ENCODE peak calls at places on chromosomes 13 and 19, in nine cellular contexts. H is hepatocyte, N is GM23338, E is PC-3, B is GM23248, A is neural progenitor cell, W is OCI-LY7, X is MM.1S, C is SK-N-SH. O is an unnamed sample.

GRCh38 chr19:3250675-3251074 is 26.2 kb downstream of the CELF5 start:
- DNase-seq in H (no peak), N (peak; percentile 62), E (peak; percentile 38), B (peak; percentile 43), A (no peak), W (peak; percentile 46), X (no peak), C (peak; percentile 62), O (peak; percentile 42)

GRCh38 chr13:111383591-111384440 is 63.4 kb downstream of the TEX29 start:
- DNase-seq in H (no peak), N (no peak), E (no peak), B (no peak), A (no peak), W (no peak), X (no peak), C (no peak), O (no peak)

GRCh38 chr19:609001-609340 is 19.3 kb downstream of the HCN2 start:
- DNase-seq in H (no peak), N (no peak), E (peak; percentile 8), B (no peak), A (no peak), W (no peak), X (no peak), C (peak; percentile 89), O (no peak)

GRCh38 chr13:29947839-29948238 is 97.4 kb upstream of the UBL3 start:
- DNase-seq in H (no peak), N (no peak), E (no peak), B (no peak), A (no peak), W (no peak), X (no peak), C (no peak), O (no peak)

GRCh38 chr19:12139309-12139708 is 841 bp downstream of the ZNF20 start:
- DNase-seq in H (no peak), N (peak; percentile 18), E (peak; percentile 35), B (peak; percentile 53), A (peak; percentile 20), W (no peak), X (no peak), C (no peak), O (no peak)

GRCh38 chr13:36259361-36260137 is 38.1 kb downstream of the CCDC169 start:
- DNase-seq in H (no peak), N (no peak), E (no peak), B (no peak), A (no peak), W (no peak), X (no peak), C (no peak), O (no peak)

GRCh38 chr13:63107163-63107935 is 1691.7 kb upstream of the PCDH20 start:
- DNase-seq in H (no peak), N (no peak), E (peak; percentile 33), B (no peak), A (no peak), W (no peak), X (no peak), C (no peak), O (no peak)

GRCh38 chr19:14271830-14272229 is 65.9 kb upstream of the ADGRL1 start:
- DNase-seq in H (no peak), N (no peak), E (no peak), B (no peak), A (peak; percentile 39), W (no peak), X (no peak), C (no peak), O (no peak)

GRCh38 chr13:101308247-101309013 is 107.9 kb downstream of the NALCN start:
- DNase-seq in H (no peak), N (no peak), E (no peak), B (peak; percentile 44), A (no peak), W (no peak), X (no peak), C (no peak), O (no peak)

GRCh38 chr13:101309014-101309619 is 107.2 kb downstream of the NALCN start:
- DNase-seq in H (no peak), N (no peak), E (peak; percentile 33), B (peak; percentile 66), A (no peak), W (no peak), X (no peak), C (no peak), O (no peak)

GRCh38 chr13:101305981-101306411 is 110.3 kb downstream of the NALCN start:
- DNase-seq in H (no peak), N (no peak), E (no peak), B (no peak), A (no peak), W (no peak), X (no peak), C (peak; percentile 6), O (no peak)

GRCh38 chr13:101307181-101307701 is 109.1 kb downstream of the NALCN start:
- DNase-seq in H (peak; percentile 22), N (no peak), E (no peak), B (peak; percentile 84), A (no peak), W (no peak), X (no peak), C (no peak), O (no peak)

DNA sequence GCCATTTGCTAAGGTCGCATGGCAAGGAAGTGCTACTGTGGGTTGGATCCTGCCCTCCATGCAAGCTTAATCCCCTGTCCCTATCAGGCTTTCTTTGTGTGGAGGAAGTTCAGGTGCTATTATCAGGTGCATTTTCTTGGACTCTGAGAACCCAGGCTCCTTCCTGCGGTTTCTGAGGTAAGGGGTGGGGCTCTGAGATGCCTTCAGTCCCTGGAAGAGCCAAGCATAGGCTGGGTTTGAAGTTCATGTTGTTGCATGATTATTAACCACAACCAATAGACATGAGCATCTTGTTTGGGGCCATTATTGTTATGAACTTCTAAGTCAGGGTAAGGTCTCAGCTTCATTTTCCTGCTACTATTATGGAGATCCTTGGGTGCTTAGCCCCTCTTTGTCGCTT is 109.5 kb downstream of the NALCN start:
- DNase-seq in H (no peak), N (no peak), E (no peak), B (no peak), A (no peak), W (no peak), X (no peak), C (no peak), O (no peak)
- TF ChIP-seq EZH2phosphoT487 in H (no peak), N (no peak), E (no peak), B (no peak), A (no peak), W (no peak), X (no peak), C (no peak), O (no peak)

GRCh38 chr19:2058570-2059421 is 7.8 kb upstream of the MKNK2 start:
- DNase-seq in H (no peak), N (no peak), E (no peak), B (no peak), A (no peak), W (no peak), X (no peak), C (no peak), O (no peak)

GRCh38 chr19:2061936-2062729 is 11.1 kb upstream of the MKNK2 start:
- DNase-seq in H (peak; percentile 18), N (peak; percentile 63), E (no peak), B (no peak), A (peak; percentile 54), W (peak; percentile 31), X (no peak), C (no peak), O (no peak)

GRCh38 chr19:2061093-2061935 is 10.3 kb upstream of the MKNK2 start:
- DNase-seq in H (peak; percentile 100), N (peak; percentile 100), E (peak; percentile 96), B (peak; percentile 100), A (peak; percentile 100), W (peak; percentile 100), X (peak; percentile 100), C (peak; percentile 99), O (peak; percentile 93)

GRCh38 chr19:2057484-2058469 is 6.7 kb upstream of the MKNK2 start:
- DNase-seq in H (no peak), N (no peak), E (no peak), B (no peak), A (no peak), W (no peak), X (no peak), C (no peak), O (no peak)

GRCh38 chr19:2059422-2060201 is 8.6 kb upstream of the MKNK2 start:
- DNase-seq in H (peak; percentile 86), N (no peak), E (peak; percentile 81), B (peak; percentile 93), A (peak; percentile 70), W (no peak), X (no peak), C (peak; percentile 59), O (peak; percentile 83)
- TF ChIP-seq EZH2phosphoT487 in H (no peak), N (no peak), E (peak; percentile 76), B (no peak), A (no peak), W (no peak), X (no peak), C (no peak), O (no peak)

GRCh38 chr13:28379371-28380083 is 115.4 kb downstream of the FLT1 start:
- DNase-seq in H (no peak), N (peak; percentile 31), E (no peak), B (no peak), A (no peak), W (no peak), X (no peak), C (no peak), O (no peak)

GRCh38 chr13:28370448-28370847 is 124.5 kb downstream of the FLT1 start:
- DNase-seq in H (no peak), N (no peak), E (no peak), B (no peak), A (no peak), W (no peak), X (no peak), C (no peak), O (no peak)

GRCh38 chr13:28375250-28375930 is 119.5 kb downstream of the FLT1 start:
- DNase-seq in H (no peak), N (no peak), E (no peak), B (no peak), A (no peak), W (no peak), X (no peak), C (peak; percentile 33), O (no peak)

GRCh38 chr13:28376604-28377003 is 118.3 kb downstream of the FLT1 start:
- DNase-seq in H (no peak), N (no peak), E (no peak), B (no peak), A (no peak), W (no peak), X (no peak), C (no peak), O (no peak)

DNA sequence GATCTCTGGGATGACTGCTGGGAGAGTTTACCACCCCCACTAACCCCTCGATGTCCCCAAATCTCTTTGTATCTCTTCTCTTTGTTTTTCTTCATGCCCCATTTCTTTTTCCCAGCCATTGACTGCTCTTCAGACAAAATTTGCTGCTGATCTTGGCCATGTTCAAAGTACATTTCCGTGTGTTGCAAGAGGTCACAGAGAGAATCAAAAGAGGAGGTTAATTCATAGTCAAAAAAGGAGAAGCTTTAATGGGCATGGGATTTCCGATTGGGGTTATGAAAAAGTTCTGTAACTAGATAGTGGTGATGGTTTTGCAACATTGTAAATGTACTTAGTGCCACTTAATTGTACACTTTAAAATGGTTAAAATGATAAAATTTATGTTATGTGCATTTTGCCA is 121.1 kb downstream of the FLT1 start:
- DNase-seq in H (no peak), N (no peak), E (no peak), B (no peak), A (no peak), W (no peak), X (no peak), C (no peak), O (no peak)
- TF ChIP-seq EZH2phosphoT487 in H (no peak), N (no peak), E (no peak), B (no peak), A (no peak), W (no peak), X (no peak), C (no peak), O (no peak)

DNA sequence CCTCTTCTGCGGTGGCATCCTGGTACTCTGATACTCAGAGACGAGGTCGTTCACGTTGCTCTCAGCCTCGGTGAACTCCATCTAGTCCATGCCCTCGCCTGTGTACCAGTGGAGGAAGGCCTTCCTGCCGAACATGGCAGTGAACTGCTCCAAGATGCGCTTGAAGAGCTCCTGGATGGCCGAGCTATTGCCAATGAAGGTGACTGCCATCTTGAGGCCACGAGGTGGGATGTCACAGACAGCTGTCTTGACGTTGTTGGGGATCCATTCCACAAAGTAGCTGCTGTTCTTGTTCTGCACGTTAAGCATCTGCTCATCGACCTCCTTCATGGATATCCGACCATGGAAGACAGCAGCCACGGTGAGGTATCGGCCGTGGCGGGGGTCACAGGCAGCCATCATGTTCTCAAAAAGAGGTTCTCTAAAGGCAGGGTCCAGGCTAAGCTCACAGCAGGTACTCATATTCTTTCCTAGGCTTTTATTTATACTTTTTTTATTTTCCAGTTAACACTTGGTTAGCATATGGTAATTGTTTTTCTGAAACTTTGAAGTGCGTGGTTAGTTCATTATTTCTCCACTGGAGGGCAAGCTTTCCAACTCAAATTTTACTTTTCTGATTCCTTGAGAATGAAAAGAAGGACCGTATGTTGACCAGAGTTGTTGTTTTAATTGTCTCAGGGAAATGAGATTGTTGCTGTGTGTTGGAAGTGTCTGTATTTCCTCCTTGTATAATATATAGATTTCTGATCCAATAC is 72.4 kb upstream of the RGCC start:
- DNase-seq in H (no peak), N (peak; percentile 41), E (peak; percentile 36), B (peak; percentile 45), A (no peak), W (peak; percentile 42), X (no peak), C (no peak), O (no peak)
- TF ChIP-seq EZH2phosphoT487 in H (no peak), N (no peak), E (no peak), B (no peak), A (no peak), W (no peak), X (no peak), C (no peak), O (no peak)